ENCODE peak calls at places on chromosomes 16 and 17, in ten cellular contexts. One of them, this sample, is unnamed.

GRCh38 chr17:49832840-49833599 is 14.8 kb downstream of the TAC4 start:
- DNase-seq in PC-9: no peak
- DNase-seq in tibial artery: no peak
- DNase-seq in CD4-positive, alpha-beta T cell: no peak
- DNase-seq in foreskin keratinocyte: no peak
- DNase-seq in tibial nerve: no peak
- DNase-seq in right atrium auricular region: no peak
- DNase-seq in heart right ventricle: no peak
- DNase-seq in testis: no peak
- DNase-seq in endodermal cell: no peak
- DNase-seq in this sample: no peak

GRCh38 chr16:69448470-69449193 is 24.2 kb downstream of the CYB5B start:
- DNase-seq in PC-9: no peak
- DNase-seq in tibial artery: no peak
- DNase-seq in CD4-positive, alpha-beta T cell: no peak
- DNase-seq in foreskin keratinocyte: no peak
- DNase-seq in tibial nerve: no peak
- DNase-seq in right atrium auricular region: no peak
- DNase-seq in heart right ventricle: no peak
- DNase-seq in testis: no peak
- DNase-seq in endodermal cell: no peak
- DNase-seq in this sample: no peak

GRCh38 chr16:12061336-12062055 is 85.0 kb downstream of the SNX29 start:
- DNase-seq in PC-9: peak; percentile 41
- DNase-seq in tibial artery: no peak
- DNase-seq in CD4-positive, alpha-beta T cell: no peak
- DNase-seq in foreskin keratinocyte: peak; percentile 75
- DNase-seq in tibial nerve: no peak
- DNase-seq in right atrium auricular region: no peak
- DNase-seq in heart right ventricle: no peak
- DNase-seq in testis: no peak
- DNase-seq in endodermal cell: no peak
- DNase-seq in this sample: no peak

GRCh38 chr17:64702815-64703214 is 40.7 kb upstream of the SMURF2 start:
- DNase-seq in PC-9: no peak
- DNase-seq in tibial artery: no peak
- DNase-seq in CD4-positive, alpha-beta T cell: no peak
- DNase-seq in foreskin keratinocyte: no peak
- DNase-seq in tibial nerve: no peak
- DNase-seq in right atrium auricular region: no peak
- DNase-seq in heart right ventricle: no peak
- DNase-seq in testis: no peak
- DNase-seq in endodermal cell: no peak
- DNase-seq in this sample: no peak

GRCh38 chr16:88643546-88643932 is 5.2 kb downstream of the IL17C start:
- DNase-seq in PC-9: no peak
- DNase-seq in tibial artery: no peak
- DNase-seq in CD4-positive, alpha-beta T cell: no peak
- DNase-seq in foreskin keratinocyte: no peak
- DNase-seq in tibial nerve: no peak
- DNase-seq in right atrium auricular region: no peak
- DNase-seq in heart right ventricle: no peak
- DNase-seq in testis: no peak
- DNase-seq in endodermal cell: no peak
- DNase-seq in this sample: no peak

GRCh38 chr17:10357768-10358167 is 15.0 kb downstream of the MYH13 start:
- DNase-seq in PC-9: no peak
- DNase-seq in tibial artery: no peak
- DNase-seq in CD4-positive, alpha-beta T cell: no peak
- DNase-seq in foreskin keratinocyte: no peak
- DNase-seq in tibial nerve: no peak
- DNase-seq in right atrium auricular region: no peak
- DNase-seq in heart right ventricle: no peak
- DNase-seq in testis: peak; percentile 30
- DNase-seq in endodermal cell: peak; percentile 94
- DNase-seq in this sample: no peak

GRCh38 chr16:66292241-66292935 is 74.1 kb upstream of the CDH5 start:
- DNase-seq in PC-9: no peak
- DNase-seq in tibial artery: peak; percentile 24
- DNase-seq in CD4-positive, alpha-beta T cell: no peak
- DNase-seq in foreskin keratinocyte: no peak
- DNase-seq in tibial nerve: no peak
- DNase-seq in right atrium auricular region: peak; percentile 57
- DNase-seq in heart right ventricle: no peak
- DNase-seq in testis: no peak
- DNase-seq in endodermal cell: peak; percentile 15
- DNase-seq in this sample: no peak

GRCh38 chr16:87951550-87952538 is 610 bp downstream of the BANP start:
- DNase-seq in PC-9: peak; percentile 31
- DNase-seq in tibial artery: no peak
- DNase-seq in CD4-positive, alpha-beta T cell: no peak
- DNase-seq in foreskin keratinocyte: no peak
- DNase-seq in tibial nerve: no peak
- DNase-seq in right atrium auricular region: no peak
- DNase-seq in heart right ventricle: peak; percentile 54
- DNase-seq in testis: no peak
- DNase-seq in endodermal cell: peak; percentile 46
- DNase-seq in this sample: no peak

GRCh38 chr16:3879887-3880564 is 487 bp downstream of the CREBBP start:
- DNase-seq in PC-9: no peak
- DNase-seq in tibial artery: peak; percentile 88
- DNase-seq in CD4-positive, alpha-beta T cell: peak; percentile 69
- DNase-seq in foreskin keratinocyte: no peak
- DNase-seq in tibial nerve: peak; percentile 55
- DNase-seq in right atrium auricular region: peak; percentile 68
- DNase-seq in heart right ventricle: peak; percentile 84
- DNase-seq in testis: peak; percentile 82
- DNase-seq in endodermal cell: peak; percentile 76
- DNase-seq in this sample: no peak

GRCh38 chr16:1825864-1826690 is 548 bp downstream of the HAGH start:
- DNase-seq in PC-9: no peak
- DNase-seq in tibial artery: peak; percentile 75
- DNase-seq in CD4-positive, alpha-beta T cell: peak; percentile 59
- DNase-seq in foreskin keratinocyte: no peak
- DNase-seq in tibial nerve: no peak
- DNase-seq in right atrium auricular region: no peak
- DNase-seq in heart right ventricle: no peak
- DNase-seq in testis: no peak
- DNase-seq in endodermal cell: peak; percentile 68
- DNase-seq in this sample: peak; percentile 8

GRCh38 chr17:57750109-57750845 is 5.2 kb upstream of the CCDC182 start:
- DNase-seq in PC-9: no peak
- DNase-seq in tibial artery: no peak
- DNase-seq in CD4-positive, alpha-beta T cell: no peak
- DNase-seq in foreskin keratinocyte: no peak
- DNase-seq in tibial nerve: no peak
- DNase-seq in right atrium auricular region: no peak
- DNase-seq in heart right ventricle: no peak
- DNase-seq in testis: no peak
- DNase-seq in endodermal cell: peak; percentile 58
- DNase-seq in this sample: no peak

GRCh38 chr17:57749701-57750100 is 4.6 kb upstream of the CCDC182 start:
- DNase-seq in PC-9: no peak
- DNase-seq in tibial artery: no peak
- DNase-seq in CD4-positive, alpha-beta T cell: no peak
- DNase-seq in foreskin keratinocyte: no peak
- DNase-seq in tibial nerve: no peak
- DNase-seq in right atrium auricular region: no peak
- DNase-seq in heart right ventricle: no peak
- DNase-seq in testis: no peak
- DNase-seq in endodermal cell: no peak
- DNase-seq in this sample: no peak

GRCh38 chr17:57751971-57752905 is 7.1 kb upstream of the CCDC182 start:
- DNase-seq in PC-9: no peak
- DNase-seq in tibial artery: no peak
- DNase-seq in CD4-positive, alpha-beta T cell: no peak
- DNase-seq in foreskin keratinocyte: no peak
- DNase-seq in tibial nerve: no peak
- DNase-seq in right atrium auricular region: no peak
- DNase-seq in heart right ventricle: no peak
- DNase-seq in testis: no peak
- DNase-seq in endodermal cell: no peak
- DNase-seq in this sample: no peak

GRCh38 chr17:57750930-57751329 is 5.8 kb upstream of the CCDC182 start:
- DNase-seq in PC-9: no peak
- DNase-seq in tibial artery: no peak
- DNase-seq in CD4-positive, alpha-beta T cell: no peak
- DNase-seq in foreskin keratinocyte: no peak
- DNase-seq in tibial nerve: no peak
- DNase-seq in right atrium auricular region: no peak
- DNase-seq in heart right ventricle: no peak
- DNase-seq in testis: peak; percentile 27
- DNase-seq in endodermal cell: no peak
- DNase-seq in this sample: no peak

GRCh38 chr17:57751348-57751970 is 6.4 kb upstream of the CCDC182 start:
- DNase-seq in PC-9: no peak
- DNase-seq in tibial artery: no peak
- DNase-seq in CD4-positive, alpha-beta T cell: no peak
- DNase-seq in foreskin keratinocyte: no peak
- DNase-seq in tibial nerve: no peak
- DNase-seq in right atrium auricular region: no peak
- DNase-seq in heart right ventricle: no peak
- DNase-seq in testis: no peak
- DNase-seq in endodermal cell: no peak
- DNase-seq in this sample: no peak
- H3K27ac ChIP-seq in PC-9: no peak overlapping the region
- H3K27ac ChIP-seq in tibial artery: no peak overlapping the region
- H3K27ac ChIP-seq in CD4-positive, alpha-beta T cell: no peak overlapping the region
- H3K27ac ChIP-seq in foreskin keratinocyte: no peak overlapping the region
- H3K27ac ChIP-seq in tibial nerve: no peak overlapping the region
- H3K27ac ChIP-seq in right atrium auricular region: no peak overlapping the region
- H3K27ac ChIP-seq in heart right ventricle: no peak overlapping the region
- H3K27ac ChIP-seq in testis: no peak overlapping the region
- H3K27ac ChIP-seq in endodermal cell: peak overlapping the region; percentile 50
- H3K27ac ChIP-seq in this sample: no peak overlapping the region

GRCh38 chr17:33200116-33200515 is 93.0 kb downstream of the ASIC2 start:
- DNase-seq in PC-9: no peak
- DNase-seq in tibial artery: peak; percentile 17
- DNase-seq in CD4-positive, alpha-beta T cell: no peak
- DNase-seq in foreskin keratinocyte: peak; percentile 73
- DNase-seq in tibial nerve: no peak
- DNase-seq in right atrium auricular region: no peak
- DNase-seq in heart right ventricle: no peak
- DNase-seq in testis: no peak
- DNase-seq in endodermal cell: peak; percentile 40
- DNase-seq in this sample: no peak

GRCh38 chr17:33202796-33203195 is 90.3 kb downstream of the ASIC2 start:
- DNase-seq in PC-9: no peak
- DNase-seq in tibial artery: peak; percentile 31
- DNase-seq in CD4-positive, alpha-beta T cell: no peak
- DNase-seq in foreskin keratinocyte: no peak
- DNase-seq in tibial nerve: no peak
- DNase-seq in right atrium auricular region: peak; percentile 9
- DNase-seq in heart right ventricle: no peak
- DNase-seq in testis: no peak
- DNase-seq in endodermal cell: peak; percentile 39
- DNase-seq in this sample: no peak

GRCh38 chr17:33201255-33201654 is 91.8 kb downstream of the ASIC2 start:
- DNase-seq in PC-9: no peak
- DNase-seq in tibial artery: no peak
- DNase-seq in CD4-positive, alpha-beta T cell: no peak
- DNase-seq in foreskin keratinocyte: no peak
- DNase-seq in tibial nerve: no peak
- DNase-seq in right atrium auricular region: peak; percentile 16
- DNase-seq in heart right ventricle: no peak
- DNase-seq in testis: no peak
- DNase-seq in endodermal cell: peak; percentile 61
- DNase-seq in this sample: no peak

GRCh38 chr17:33200587-33200986 is 92.5 kb downstream of the ASIC2 start:
- DNase-seq in PC-9: no peak
- DNase-seq in tibial artery: peak; percentile 25
- DNase-seq in CD4-positive, alpha-beta T cell: no peak
- DNase-seq in foreskin keratinocyte: peak; percentile 50
- DNase-seq in tibial nerve: no peak
- DNase-seq in right atrium auricular region: no peak
- DNase-seq in heart right ventricle: no peak
- DNase-seq in testis: no peak
- DNase-seq in endodermal cell: peak; percentile 90
- DNase-seq in this sample: no peak

DNA sequence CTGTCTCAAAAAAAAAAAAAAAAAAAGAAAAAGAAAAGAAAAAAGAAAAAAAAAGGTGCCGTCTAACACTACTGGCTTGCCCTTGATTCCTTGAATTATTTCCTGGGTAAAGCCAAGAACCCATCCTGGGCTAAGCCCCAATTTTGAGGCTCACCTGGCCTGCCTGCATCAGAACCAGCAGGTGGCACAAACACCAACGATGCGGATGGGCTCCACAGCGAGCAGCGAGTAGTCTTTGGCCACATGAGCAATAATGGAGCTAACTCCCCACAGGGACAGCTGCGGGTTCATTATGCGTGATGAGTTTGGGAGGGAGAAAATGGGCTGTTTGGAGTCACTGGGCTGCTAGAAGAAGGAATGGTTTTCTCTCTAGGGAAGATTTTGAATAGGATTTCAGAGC is 91.1 kb downstream of the ASIC2 start:
- DNase-seq in PC-9: no peak
- DNase-seq in tibial artery: peak; percentile 39
- DNase-seq in CD4-positive, alpha-beta T cell: no peak
- DNase-seq in foreskin keratinocyte: no peak
- DNase-seq in tibial nerve: no peak
- DNase-seq in right atrium auricular region: peak; percentile 46
- DNase-seq in heart right ventricle: no peak
- DNase-seq in testis: no peak
- DNase-seq in endodermal cell: peak; percentile 77
- DNase-seq in this sample: no peak
- TF ChIP-seq CTCF in PC-9: no peak
- TF ChIP-seq CTCF in tibial artery: no peak
- TF ChIP-seq CTCF in CD4-positive, alpha-beta T cell: no peak
- TF ChIP-seq CTCF in foreskin keratinocyte: peak; percentile 2
- TF ChIP-seq CTCF in tibial nerve: no peak
- TF ChIP-seq CTCF in right atrium auricular region: no peak
- TF ChIP-seq CTCF in heart right ventricle: no peak
- TF ChIP-seq CTCF in testis: no peak
- TF ChIP-seq CTCF in endodermal cell: peak; percentile 53
- TF ChIP-seq CTCF in this sample: peak; percentile 5

DNA sequence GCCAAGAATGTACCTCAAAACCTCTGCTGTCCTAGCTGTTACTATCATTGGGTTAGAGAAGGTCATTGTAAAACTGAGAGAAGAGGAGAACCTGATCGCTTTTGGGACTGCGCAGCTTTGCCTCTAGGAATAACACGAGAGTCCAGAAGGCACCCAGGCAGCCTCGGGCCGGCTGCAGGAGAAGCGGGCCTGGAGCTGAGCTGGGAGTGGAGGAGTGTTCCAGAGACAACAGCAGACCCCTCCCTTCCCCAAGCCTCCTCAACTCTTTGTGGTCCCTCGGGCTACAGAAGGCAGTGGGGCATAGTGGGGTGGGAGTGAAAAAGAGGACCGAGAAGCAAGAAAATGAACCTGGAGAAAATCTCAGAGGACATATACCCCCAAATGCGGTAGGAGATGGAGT is 13.1 kb upstream of the HOXB2 start:
- DNase-seq in PC-9: no peak
- DNase-seq in tibial artery: no peak
- DNase-seq in CD4-positive, alpha-beta T cell: no peak
- DNase-seq in foreskin keratinocyte: no peak
- DNase-seq in tibial nerve: no peak
- DNase-seq in right atrium auricular region: no peak
- DNase-seq in heart right ventricle: no peak
- DNase-seq in testis: no peak
- DNase-seq in endodermal cell: no peak
- DNase-seq in this sample: no peak
- H3K27me3 ChIP-seq in PC-9: no peaks in the 10 kb centered on the region
- H3K27me3 ChIP-seq in tibial artery: no peaks in the 10 kb centered on the region
- H3K27me3 ChIP-seq in CD4-positive, alpha-beta T cell: peaks cover 6% of the 10 kb centered on the region
- H3K27me3 ChIP-seq in foreskin keratinocyte: peaks cover 98% of the 10 kb centered on the region
- H3K27me3 ChIP-seq in tibial nerve: peaks cover 4% of the 10 kb centered on the region
- H3K27me3 ChIP-seq in right atrium auricular region: peaks cover 7% of the 10 kb centered on the region
- H3K27me3 ChIP-seq in heart right ventricle: peaks cover 89% of the 10 kb centered on the region
- H3K27me3 ChIP-seq in testis: no peaks in the 10 kb centered on the region
- H3K27me3 ChIP-seq in endodermal cell: peaks cover 100% of the 10 kb centered on the region
- H3K27me3 ChIP-seq in this sample: no peaks in the 10 kb centered on the region

GRCh38 chr16:72101195-72101594 is 7.5 kb downstream of the DHX38 start:
- DNase-seq in PC-9: no peak
- DNase-seq in tibial artery: no peak
- DNase-seq in CD4-positive, alpha-beta T cell: no peak
- DNase-seq in foreskin keratinocyte: no peak
- DNase-seq in tibial nerve: no peak
- DNase-seq in right atrium auricular region: no peak
- DNase-seq in heart right ventricle: no peak
- DNase-seq in testis: no peak
- DNase-seq in endodermal cell: no peak
- DNase-seq in this sample: no peak
- H3K27ac ChIP-seq in PC-9: no peak overlapping the region
- H3K27ac ChIP-seq in tibial artery: no peak overlapping the region
- H3K27ac ChIP-seq in CD4-positive, alpha-beta T cell: no peak overlapping the region
- H3K27ac ChIP-seq in foreskin keratinocyte: no peak overlapping the region
- H3K27ac ChIP-seq in tibial nerve: no peak overlapping the region
- H3K27ac ChIP-seq in right atrium auricular region: no peak overlapping the region
- H3K27ac ChIP-seq in heart right ventricle: no peak overlapping the region
- H3K27ac ChIP-seq in testis: no peak overlapping the region
- H3K27ac ChIP-seq in endodermal cell: no peak overlapping the region
- H3K27ac ChIP-seq in this sample: no peak overlapping the region